ENCODE peak calls at places on chromosomes 2 and 18, in six cellular contexts. E, S, Q, Y, F and U are unnamed samples.

GRCh38 chr2:237625777-237626176 is 1.6 kb upstream of the LRRFIP1 start:
- DNase-seq in Q (no peak), Y (no peak), F (no peak), S (no peak), E (no peak), U (no peak)

GRCh38 chr18:79405019-79405780 is 9.5 kb downstream of the NFATC1 start:
- DNase-seq in F (no peak), S (no peak), Y (no peak), E (no peak), Q (no peak), U (no peak)

GRCh38 chr2:219252570-219252899 is 508 bp upstream of the TUBA4B start:
- DNase-seq in F (no peak), Q (peak; percentile 7), S (no peak), Y (no peak), E (peak; percentile 26), U (no peak)

GRCh38 chr2:1728821-1729220 is 15.5 kb downstream of the PXDN start:
- DNase-seq in S (peak; percentile 76), F (no peak), Y (no peak), Q (no peak), E (no peak), U (no peak)

GRCh38 chr18:70072678-70073077 is 125.0 kb upstream of the CD226 start:
- DNase-seq in E (peak; percentile 10), S (no peak), Y (peak; percentile 34), F (no peak), Q (no peak), U (peak; percentile 60)

GRCh38 chr2:10188211-10188610 is 65.7 kb downstream of the RRM2 start:
- DNase-seq in F (no peak), Q (peak; percentile 41), E (peak; percentile 67), S (no peak), Y (peak; percentile 78), U (peak; percentile 33)

GRCh38 chr2:184611221-184612085 is 13.1 kb downstream of the ZNF804A start:
- DNase-seq in S (no peak), F (no peak), Q (no peak), Y (no peak), E (no peak), U (peak; percentile 41)

GRCh38 chr2:36449943-36450392 is 94.4 kb downstream of the CRIM1 start:
- DNase-seq in S (no peak), F (no peak), Q (no peak), E (peak; percentile 45), Y (no peak), U (no peak)

GRCh38 chr2:196275646-196276352 is 104.4 kb upstream of the STK17B start:
- DNase-seq in F (no peak), Y (no peak), Q (no peak), S (no peak), E (peak; percentile 31), U (no peak)

GRCh38 chr18:50203801-50204604 is 9.1 kb upstream of the MYO5B start:
- DNase-seq in E (peak; percentile 60), Y (peak; percentile 46), F (no peak), S (peak; percentile 74), Q (peak; percentile 24), U (peak; percentile 24)

GRCh38 chr2:16553222-16553621 is 112.4 kb downstream of the CYRIA start:
- DNase-seq in Q (peak; percentile 10), E (peak; percentile 48), S (peak; percentile 30), Y (peak; percentile 40), F (no peak), U (peak; percentile 51)

GRCh38 chr2:132473174-132473883 is 56.7 kb downstream of the GPR39 start:
- DNase-seq in Q (no peak), Y (no peak), F (no peak), E (no peak), S (no peak), U (no peak)

GRCh38 chr2:235024951-235025773 is 73.3 kb downstream of the SH3BP4 start:
- DNase-seq in Q (no peak), F (no peak), S (no peak), Y (no peak), E (no peak), U (peak; percentile 54)

GRCh38 chr2:195029804-195030654 is 627.0 kb upstream of the SLC39A10 start:
- DNase-seq in Y (no peak), S (no peak), E (no peak), Q (no peak), F (no peak), U (no peak)

GRCh38 chr18:41121116-41121826 is 833.8 kb upstream of the PIK3C3 start:
- DNase-seq in S (no peak), E (no peak), Y (no peak), Q (no peak), F (no peak), U (peak; percentile 78)

GRCh38 chr2:156909983-156910382 is 347.5 kb upstream of the GALNT5 start:
- DNase-seq in Y (no peak), S (no peak), E (no peak), F (no peak), Q (no peak), U (no peak)

GRCh38 chr2:156908825-156909224 is 348.7 kb upstream of the GALNT5 start:
- DNase-seq in Q (no peak), E (no peak), S (no peak), F (no peak), Y (no peak), U (no peak)

GRCh38 chr2:156903335-156903734 is 354.2 kb upstream of the GALNT5 start:
- DNase-seq in E (no peak), Y (no peak), S (no peak), F (no peak), Q (no peak), U (no peak)

GRCh38 chr2:156907806-156908205 is 349.7 kb upstream of the GALNT5 start:
- DNase-seq in E (no peak), Y (no peak), F (no peak), Q (no peak), S (no peak), U (peak; percentile 67)
- TF ChIP-seq JUN in E (no peak), Y (no peak), F (no peak), Q (no peak), S (no peak), U (no peak)

GRCh38 chr2:200786423-200786822 is 25.3 kb upstream of the BZW1 start:
- DNase-seq in F (no peak), Y (peak; percentile 37), S (no peak), Q (no peak), E (no peak), U (peak; percentile 78)

GRCh38 chr2:200787351-200788128 is 24.2 kb upstream of the BZW1 start:
- DNase-seq in E (peak; percentile 29), F (no peak), Q (no peak), S (no peak), Y (no peak), U (peak; percentile 95)

GRCh38 chr2:200786826-200787225 is 24.9 kb upstream of the BZW1 start:
- DNase-seq in Y (no peak), Q (no peak), F (no peak), S (no peak), E (no peak), U (peak; percentile 91)

GRCh38 chr2:200790185-200790584 is 21.5 kb upstream of the BZW1 start:
- DNase-seq in Q (no peak), E (no peak), F (no peak), S (no peak), Y (no peak), U (no peak)

DNA sequence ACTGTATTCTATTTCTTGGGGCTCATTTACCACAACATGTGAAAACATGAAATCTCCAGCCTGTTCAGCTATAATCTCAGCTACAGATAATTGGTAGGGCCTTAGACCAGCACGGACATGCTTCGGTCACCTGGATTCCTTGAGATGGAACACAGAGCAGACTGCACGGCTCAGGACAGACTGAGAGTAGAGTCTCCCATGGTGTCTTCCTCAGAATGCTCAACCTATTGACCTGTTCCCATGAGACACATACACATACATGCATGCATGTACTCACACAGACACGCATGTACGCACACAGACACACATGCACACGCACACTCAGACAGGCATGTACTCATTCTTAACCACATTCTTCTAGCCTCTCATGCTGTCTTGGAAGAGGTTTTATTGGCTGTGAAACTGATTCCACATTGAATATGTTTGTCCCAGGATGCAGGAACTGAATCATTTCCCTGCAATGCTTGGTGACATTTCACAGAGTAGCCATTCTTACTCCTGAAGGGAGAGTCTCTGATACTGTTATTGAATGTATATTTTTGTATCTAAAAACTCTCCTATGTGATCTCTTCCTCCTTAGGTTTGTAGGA is 23.5 kb upstream of the BZW1 start:
- DNase-seq in Q (no peak), S (no peak), E (no peak), Y (no peak), F (no peak), U (peak; percentile 90)
- TF ChIP-seq JUN in Q (no peak), S (no peak), E (no peak), Y (no peak), F (no peak), U (peak; percentile 84)

GRCh38 chr2:46296216-46296839 is 879 bp upstream of the EPAS1 start:
- DNase-seq in S (peak; percentile 48), E (no peak), Y (no peak), Q (peak; percentile 52), F (no peak), U (no peak)

GRCh38 chr2:46296840-46297545 is at the start of gene EPAS1:
- DNase-seq in Q (peak; percentile 96), Y (peak; percentile 84), S (peak; percentile 92), E (peak; percentile 93), F (peak; percentile 61), U (peak; percentile 93)

GRCh38 chr2:46298522-46299351 is 1.5 kb downstream of the EPAS1 start:
- DNase-seq in Q (peak; percentile 72), F (no peak), E (peak; percentile 59), Y (no peak), S (peak; percentile 47), U (peak; percentile 60)

GRCh38 chr2:46298272-46298521 is 990 bp downstream of the EPAS1 start:
- DNase-seq in E (no peak), Y (no peak), S (no peak), F (no peak), Q (no peak), U (no peak)

DNA sequence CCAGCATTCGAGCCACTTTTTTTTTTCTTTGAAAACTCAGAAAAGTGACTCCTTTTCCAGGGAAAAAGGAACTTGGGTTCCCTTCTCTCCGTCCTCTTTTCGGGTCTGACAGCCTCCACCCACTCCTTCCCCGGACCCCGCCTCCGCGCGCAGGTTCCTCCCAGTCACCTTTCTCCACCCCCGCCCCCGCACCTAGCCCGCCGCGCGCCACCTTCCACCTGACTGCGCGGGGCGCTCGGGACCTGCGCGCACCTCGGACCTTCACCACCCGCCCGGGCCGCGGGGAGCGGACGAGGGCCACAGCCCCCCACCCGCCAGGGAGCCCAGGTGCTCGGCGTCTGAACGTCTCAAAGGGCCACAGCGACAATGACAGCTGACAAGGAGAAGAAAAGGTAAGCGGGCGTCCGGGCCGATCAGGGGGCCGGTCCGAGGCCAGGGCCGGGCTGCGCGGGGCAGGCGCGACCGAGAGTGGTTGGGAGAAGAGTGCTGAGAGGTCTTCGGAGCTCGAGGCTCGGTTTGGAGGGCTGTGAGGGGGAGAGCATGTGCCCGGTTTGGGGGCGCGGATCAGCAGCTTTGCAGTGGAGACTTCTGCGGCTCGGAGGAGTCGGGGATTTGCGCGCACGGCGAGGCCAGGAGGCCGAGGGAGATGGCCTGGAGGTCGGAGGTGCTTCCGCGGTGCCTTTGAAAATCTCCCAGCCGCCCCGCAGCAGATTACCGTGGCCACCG is 502 bp downstream of the EPAS1 start:
- DNase-seq in Y (peak; percentile 59), S (peak; percentile 70), F (no peak), E (peak; percentile 79), Q (peak; percentile 78), U (no peak)
- TF ChIP-seq JUN in Y (peak; percentile 32), S (no peak), F (no peak), E (no peak), Q (peak; percentile 11), U (no peak)

DNA sequence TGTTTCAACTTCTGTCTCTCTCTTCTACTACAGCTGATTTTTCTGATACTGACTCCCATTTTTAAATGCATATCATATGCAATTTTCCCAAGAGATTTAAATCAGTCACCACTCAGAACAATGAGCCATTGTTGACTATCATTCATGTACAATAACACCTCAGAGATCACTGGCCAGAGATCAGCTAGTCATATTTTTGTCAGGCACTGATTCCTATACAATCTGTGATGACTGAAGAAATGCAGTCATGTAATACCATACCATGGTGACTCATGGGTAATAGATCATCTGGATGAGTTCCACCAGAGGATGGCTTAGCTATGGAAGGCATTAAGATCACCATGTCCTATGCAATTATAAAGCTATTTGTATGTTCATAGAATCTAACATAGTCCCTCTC is 285.7 kb upstream of the DCC start:
- DNase-seq in Q (no peak), F (no peak), S (no peak), Y (no peak), E (no peak), U (no peak)
- TF ChIP-seq JUN in Q (no peak), F (no peak), S (no peak), Y (no peak), E (no peak), U (no peak)